ENCODE peak calls at places on chromosomes 4 and X, in eight cellular contexts. H is H54, K is NB4, R is GM12878, T is HepG2, L is tibial nerve, O is stomach, S is heart left ventricle. D is an unnamed sample.

GRCh38 chr4:72076562-72076961 is 44.8 kb downstream of the NPFFR2 start:
- DNase-seq in H (no peak), T (no peak), S (no peak), O (no peak), L (no peak), K (no peak), R (no peak), D (no peak)

GRCh38 chr4:39660045-39660444 is 21.4 kb upstream of the SMIM14 start:
- DNase-seq in T (no peak), R (no peak), H (no peak), O (no peak), L (no peak), S (no peak), K (peak; percentile 36), D (no peak)

GRCh38 chr4:7752649-7753048 is 187.0 kb downstream of the AFAP1 start:
- DNase-seq in O (no peak), S (peak; percentile 28), H (no peak), L (no peak), T (no peak), R (no peak), K (no peak), D (peak; percentile 15)

GRCh38 chrX:67607436-67607835 is 63.6 kb downstream of the AR start:
- DNase-seq in H (no peak), T (no peak), R (no peak), L (no peak), K (no peak), O (no peak), S (no peak), D (no peak)

GRCh38 chr4:151114986-151115385 is 15.6 kb downstream of the RPS3A start:
- DNase-seq in K (no peak), R (no peak), O (no peak), L (no peak), H (no peak), S (no peak), T (no peak), D (no peak)

GRCh38 chr4:5638316-5638715 is 70.0 kb downstream of the EVC2 start:
- DNase-seq in S (no peak), L (no peak), K (no peak), T (no peak), R (no peak), H (peak; percentile 10), O (no peak), D (no peak)

GRCh38 chr4:116323606-116324005 is 761.8 kb downstream of the TRAM1L1 start:
- DNase-seq in S (no peak), O (no peak), K (no peak), R (no peak), H (no peak), T (no peak), L (no peak), D (no peak)

GRCh38 chr4:94202769-94203168 is 4.9 kb upstream of the SMARCAD1 start:
- DNase-seq in O (no peak), H (no peak), S (no peak), T (no peak), R (no peak), K (no peak), L (no peak), D (no peak)

GRCh38 chrX:9682456-9682855 is 83.2 kb downstream of the GPR143 start:
- DNase-seq in R (no peak), O (no peak), S (no peak), T (no peak), L (peak; percentile 5), K (no peak), H (no peak), D (peak; percentile 0)

GRCh38 chrX:154321624-154322023 is 26.0 kb downstream of the TKTL1 start:
- DNase-seq in K (no peak), O (no peak), S (no peak), H (no peak), L (no peak), R (no peak), T (peak; percentile 5), D (no peak)

GRCh38 chr4:110626532-110627153 is 3.8 kb upstream of the PITX2 start:
- DNase-seq in R (no peak), K (no peak), S (no peak), H (no peak), O (no peak), T (no peak), L (no peak), D (no peak)

GRCh38 chr4:89298788-89299152 is 8.8 kb downstream of the GPRIN3 start:
- DNase-seq in L (no peak), S (no peak), R (no peak), K (peak; percentile 43), O (no peak), T (no peak), H (no peak), D (no peak)

GRCh38 chr4:95288552-95288951 is 260.2 kb downstream of the UNC5C start:
- DNase-seq in H (no peak), K (no peak), O (no peak), S (no peak), T (no peak), R (no peak), L (no peak), D (no peak)

GRCh38 chr4:129929052-129929451 is 833.1 kb downstream of the C4orf33 start:
- DNase-seq in H (no peak), T (no peak), O (no peak), S (no peak), K (peak; percentile 35), L (no peak), R (no peak), D (peak; percentile 4)

GRCh38 chrX:35590210-35590609 is 207.9 kb upstream of the MAGEB16 start:
- DNase-seq in T (no peak), H (no peak), L (no peak), S (no peak), K (no peak), R (no peak), O (no peak), D (no peak)

GRCh38 chr4:304987-305680 is at the start of gene ZNF732:
- DNase-seq in H (no peak), K (no peak), T (no peak), O (no peak), S (peak; percentile 61), R (no peak), L (no peak), D (no peak)

GRCh38 chr4:91064157-91064853 is 937.1 kb downstream of the CCSER1 start:
- DNase-seq in H (no peak), S (no peak), O (no peak), K (peak; percentile 11), L (no peak), R (no peak), T (peak; percentile 7), D (peak; percentile 31)

GRCh38 chrX:111352424-111352823 is 59.6 kb downstream of the DCX start:
- DNase-seq in H (no peak), R (no peak), K (no peak), O (peak; percentile 57), T (peak; percentile 0), L (no peak), S (peak; percentile 45), D (no peak)

GRCh38 chrX:20001615-20002014 is 10.8 kb upstream of the BCLAF3 start:
- DNase-seq in K (no peak), S (no peak), O (no peak), R (no peak), L (no peak), H (no peak), T (no peak), D (no peak)
- TF ChIP-seq POLR2A in K (no peak), S (no peak), O (no peak), R (no peak), L (no peak), H (no peak), T (no peak), D (no peak)

GRCh38 chrX:64205441-64205734 is at the start of gene AMER1:
- DNase-seq in O (no peak), R (no peak), L (peak; percentile 4), H (peak; percentile 51), S (no peak), T (no peak), K (no peak), D (no peak)
- TF ChIP-seq POLR2A in O (no peak), R (peak; percentile 40), L (no peak), H (no peak), S (no peak), T (no peak), K (no peak), D (no peak)

GRCh38 chr4:78058591-78059523 is 1.7 kb downstream of the FRAS1 start:
- DNase-seq in L (peak; percentile 22), R (no peak), K (no peak), T (peak; percentile 19), H (no peak), O (peak; percentile 51), S (peak; percentile 65), D (no peak)

GRCh38 chr4:78059524-78059889 is 2.4 kb downstream of the FRAS1 start:
- DNase-seq in S (no peak), K (peak; percentile 34), R (no peak), T (peak; percentile 87), H (no peak), L (peak; percentile 41), O (peak; percentile 54), D (peak; percentile 65)

GRCh38 chr4:78056265-78057129 is 626 bp upstream of the FRAS1 start:
- DNase-seq in L (peak; percentile 80), S (peak; percentile 70), T (peak; percentile 92), R (no peak), K (peak; percentile 7), O (peak; percentile 81), H (no peak), D (peak; percentile 3)

GRCh38 chr4:78057600-78058560 is 757 bp downstream of the FRAS1 start:
- DNase-seq in K (no peak), R (no peak), H (no peak), T (peak; percentile 54), O (peak; percentile 34), L (peak; percentile 52), S (peak; percentile 71), D (peak; percentile 12)

GRCh38 chr4:78057135-78057599 is at the start of gene FRAS1:
- DNase-seq in T (peak; percentile 62), R (no peak), L (no peak), K (no peak), O (no peak), S (no peak), H (no peak), D (no peak)
- TF ChIP-seq POLR2A in T (peak; percentile 76), R (no peak), L (no peak), K (no peak), O (no peak), S (no peak), H (no peak), D (no peak)

GRCh38 chrX:38798956-38799355 is 2.3 kb upstream of the MID1IP1 start:
- DNase-seq in O (no peak), R (no peak), H (no peak), K (no peak), T (no peak), L (no peak), S (no peak), D (no peak)

GRCh38 chrX:38799995-38800394 is 1.3 kb upstream of the MID1IP1 start:
- DNase-seq in L (no peak), R (no peak), O (no peak), K (peak; percentile 61), H (no peak), S (no peak), T (peak; percentile 12), D (peak; percentile 36)

GRCh38 chrX:38800981-38801845 is at the start of gene MID1IP1:
- DNase-seq in K (peak; percentile 86), S (peak; percentile 92), H (peak; percentile 28), O (peak; percentile 88), R (no peak), T (peak; percentile 81), L (peak; percentile 80), D (peak; percentile 94)

DNA sequence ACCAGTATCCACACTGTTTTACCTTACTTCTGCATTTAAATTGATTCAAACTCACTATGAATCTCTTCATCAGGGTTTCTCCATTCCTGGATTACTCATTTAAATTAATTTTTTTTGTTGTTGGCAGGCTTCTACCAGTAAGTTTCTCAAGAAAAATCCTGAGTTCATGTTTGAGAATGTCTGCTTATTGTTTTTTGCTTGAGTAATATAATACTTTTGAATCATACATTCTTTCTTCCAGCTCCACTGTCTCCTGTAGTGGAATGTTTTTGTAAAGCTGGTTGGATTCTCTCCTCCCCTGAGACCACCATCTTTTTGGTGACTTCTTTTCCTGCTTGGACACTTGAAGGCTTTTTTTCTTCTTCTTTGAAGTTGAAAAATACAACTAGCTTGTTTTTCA is 4.3 kb upstream of the MID1IP1 start:
- DNase-seq in R (no peak), L (no peak), S (no peak), K (no peak), T (no peak), H (no peak), O (no peak), D (no peak)
- TF ChIP-seq POLR2A in R (no peak), L (no peak), S (no peak), K (no peak), T (no peak), H (no peak), O (no peak), D (no peak)